ENCODE peak calls at places on chromosomes 1 and 21, in five cellular contexts. One of them, this sample, is unnamed. For H3K36me3, the result is how much of the 10 kb centered on the place peaks cover.

GRCh38 chr21:46459356-46460112 is 843 bp downstream of the DIP2A start:
- DNase-seq in astrocyte: peak
- DNase-seq in IMR-90: peak
- DNase-seq in endothelial cell of umbilical vein: peak
- DNase-seq in neural progenitor cell: peak
- DNase-seq in this sample: peak

GRCh38 chr21:42862774-42863503 is 16.4 kb downstream of the WDR4 start:
- DNase-seq in IMR-90: no peak
- DNase-seq in neural progenitor cell: no peak
- DNase-seq in endothelial cell of umbilical vein: no peak
- DNase-seq in astrocyte: no peak
- DNase-seq in this sample: no peak

GRCh38 chr1:43530483-43531452 is at the start of gene PTPRF:
- DNase-seq in astrocyte: peak
- DNase-seq in IMR-90: peak
- DNase-seq in endothelial cell of umbilical vein: peak
- DNase-seq in neural progenitor cell: peak
- DNase-seq in this sample: peak

GRCh38 chr1:211621471-211622198 is 42.7 kb upstream of the SLC30A1 start:
- DNase-seq in IMR-90: peak
- DNase-seq in astrocyte: peak
- DNase-seq in endothelial cell of umbilical vein: no peak
- DNase-seq in neural progenitor cell: no peak
- DNase-seq in this sample: peak

GRCh38 chr1:93625582-93626327 is 55.9 kb downstream of the BCAR3 start:
- DNase-seq in neural progenitor cell: no peak
- DNase-seq in astrocyte: peak
- DNase-seq in IMR-90: peak
- DNase-seq in endothelial cell of umbilical vein: peak
- DNase-seq in this sample: peak

GRCh38 chr1:37752583-37753471 is 12.1 kb downstream of the EPHA10 start:
- DNase-seq in IMR-90: no peak
- DNase-seq in astrocyte: no peak
- DNase-seq in endothelial cell of umbilical vein: no peak
- DNase-seq in neural progenitor cell: peak
- DNase-seq in this sample: peak

GRCh38 chr1:81588149-81588548 is 212.6 kb upstream of the ADGRL2 start:
- DNase-seq in astrocyte: no peak
- DNase-seq in neural progenitor cell: no peak
- DNase-seq in endothelial cell of umbilical vein: no peak
- DNase-seq in IMR-90: no peak
- DNase-seq in this sample: no peak

GRCh38 chr1:165869343-165869742 is 41.9 kb downstream of the UCK2 start:
- DNase-seq in endothelial cell of umbilical vein: no peak
- DNase-seq in neural progenitor cell: no peak
- DNase-seq in astrocyte: no peak
- DNase-seq in IMR-90: no peak
- DNase-seq in this sample: no peak

GRCh38 chr1:1359668-1360468 is 1.5 kb upstream of the MXRA8 start:
- DNase-seq in endothelial cell of umbilical vein: no peak
- DNase-seq in astrocyte: peak
- DNase-seq in IMR-90: peak
- DNase-seq in neural progenitor cell: no peak
- DNase-seq in this sample: peak

GRCh38 chr1:231986631-231987291 is 360.2 kb downstream of the DISC1 start:
- DNase-seq in endothelial cell of umbilical vein: no peak
- DNase-seq in neural progenitor cell: peak
- DNase-seq in IMR-90: peak
- DNase-seq in astrocyte: no peak
- DNase-seq in this sample: peak

GRCh38 chr1:28594661-28595411 is 2.8 kb downstream of the RAB42 start:
- DNase-seq in astrocyte: peak
- DNase-seq in neural progenitor cell: no peak
- DNase-seq in IMR-90: no peak
- DNase-seq in endothelial cell of umbilical vein: no peak
- DNase-seq in this sample: no peak

GRCh38 chr1:174692313-174692712 is 244.5 kb downstream of the GPR52 start:
- DNase-seq in IMR-90: peak
- DNase-seq in endothelial cell of umbilical vein: no peak
- DNase-seq in neural progenitor cell: no peak
- DNase-seq in astrocyte: peak
- DNase-seq in this sample: peak

GRCh38 chr1:202625416-202626360 is 84.6 kb downstream of the SYT2 start:
- DNase-seq in endothelial cell of umbilical vein: peak
- DNase-seq in IMR-90: peak
- DNase-seq in neural progenitor cell: peak
- DNase-seq in astrocyte: peak
- DNase-seq in this sample: peak

GRCh38 chr1:240244968-240245628 is 153.4 kb downstream of the FMN2 start:
- DNase-seq in IMR-90: peak
- DNase-seq in astrocyte: peak
- DNase-seq in neural progenitor cell: no peak
- DNase-seq in endothelial cell of umbilical vein: no peak
- DNase-seq in this sample: peak

GRCh38 chr1:2585318-2586092 is 1.1 kb upstream of the PRXL2B start:
- DNase-seq in endothelial cell of umbilical vein: peak
- DNase-seq in IMR-90: peak
- DNase-seq in neural progenitor cell: peak
- DNase-seq in astrocyte: peak
- DNase-seq in this sample: peak

GRCh38 chr1:47326271-47326670 is 7.3 kb upstream of the CMPK1 start:
- DNase-seq in IMR-90: no peak
- DNase-seq in endothelial cell of umbilical vein: no peak
- DNase-seq in astrocyte: no peak
- DNase-seq in neural progenitor cell: no peak
- DNase-seq in this sample: no peak

GRCh38 chr1:15934211-15935055 is 41.5 kb downstream of the ZBTB17 start:
- DNase-seq in neural progenitor cell: no peak
- DNase-seq in astrocyte: no peak
- DNase-seq in IMR-90: no peak
- DNase-seq in endothelial cell of umbilical vein: no peak
- DNase-seq in this sample: no peak

GRCh38 chr1:225823811-225824261 is 13.9 kb downstream of the EPHX1 start:
- DNase-seq in IMR-90: no peak
- DNase-seq in astrocyte: no peak
- DNase-seq in endothelial cell of umbilical vein: no peak
- DNase-seq in neural progenitor cell: no peak
- DNase-seq in this sample: no peak

GRCh38 chr1:192810253-192810880 is 1.5 kb downstream of the RGS2 start:
- DNase-seq in IMR-90: peak
- DNase-seq in endothelial cell of umbilical vein: peak
- DNase-seq in neural progenitor cell: peak
- DNase-seq in astrocyte: peak
- DNase-seq in this sample: peak

GRCh38 chr1:9084883-9085282 is 15.4 kb upstream of the SLC2A5 start:
- DNase-seq in endothelial cell of umbilical vein: no peak
- DNase-seq in IMR-90: no peak
- DNase-seq in neural progenitor cell: no peak
- DNase-seq in astrocyte: no peak
- DNase-seq in this sample: no peak

GRCh38 chr21:42319368-42319767 is 4.2 kb upstream of the TFF3 start:
- DNase-seq in neural progenitor cell: no peak
- DNase-seq in IMR-90: no peak
- DNase-seq in astrocyte: no peak
- DNase-seq in endothelial cell of umbilical vein: no peak
- DNase-seq in this sample: no peak

GRCh38 chr1:14891991-14892390 is 261.6 kb upstream of the TMEM51 start:
- DNase-seq in neural progenitor cell: no peak
- DNase-seq in astrocyte: no peak
- DNase-seq in endothelial cell of umbilical vein: no peak
- DNase-seq in IMR-90: no peak
- DNase-seq in this sample: no peak

GRCh38 chr1:18953656-18954259 is 2.7 kb downstream of the IFFO2 start:
- DNase-seq in IMR-90: no peak
- DNase-seq in neural progenitor cell: no peak
- DNase-seq in endothelial cell of umbilical vein: no peak
- DNase-seq in astrocyte: no peak
- DNase-seq in this sample: no peak

GRCh38 chr1:81489372-81489934 is 311.3 kb upstream of the ADGRL2 start:
- DNase-seq in astrocyte: no peak
- DNase-seq in neural progenitor cell: no peak
- DNase-seq in endothelial cell of umbilical vein: no peak
- DNase-seq in IMR-90: no peak
- DNase-seq in this sample: no peak

GRCh38 chr1:103447471-103447870 is 78.0 kb upstream of the RNPC3 start:
- DNase-seq in neural progenitor cell: no peak
- DNase-seq in endothelial cell of umbilical vein: no peak
- DNase-seq in astrocyte: no peak
- DNase-seq in IMR-90: no peak
- DNase-seq in this sample: no peak

GRCh38 chr1:35930593-35931423 is at the start of gene AGO3:
- DNase-seq in IMR-90: peak
- DNase-seq in endothelial cell of umbilical vein: peak
- DNase-seq in neural progenitor cell: peak
- DNase-seq in astrocyte: peak
- DNase-seq in this sample: peak

GRCh38 chr1:87794788-87795614 is 466.3 kb downstream of the LMO4 start:
- DNase-seq in IMR-90: peak
- DNase-seq in neural progenitor cell: no peak
- DNase-seq in endothelial cell of umbilical vein: peak
- DNase-seq in astrocyte: peak
- DNase-seq in this sample: peak

GRCh38 chr1:115277276-115277675 is 60.8 kb downstream of the NGF start:
- DNase-seq in IMR-90: peak
- DNase-seq in neural progenitor cell: no peak
- DNase-seq in endothelial cell of umbilical vein: no peak
- DNase-seq in astrocyte: peak
- DNase-seq in this sample: peak

DNA sequence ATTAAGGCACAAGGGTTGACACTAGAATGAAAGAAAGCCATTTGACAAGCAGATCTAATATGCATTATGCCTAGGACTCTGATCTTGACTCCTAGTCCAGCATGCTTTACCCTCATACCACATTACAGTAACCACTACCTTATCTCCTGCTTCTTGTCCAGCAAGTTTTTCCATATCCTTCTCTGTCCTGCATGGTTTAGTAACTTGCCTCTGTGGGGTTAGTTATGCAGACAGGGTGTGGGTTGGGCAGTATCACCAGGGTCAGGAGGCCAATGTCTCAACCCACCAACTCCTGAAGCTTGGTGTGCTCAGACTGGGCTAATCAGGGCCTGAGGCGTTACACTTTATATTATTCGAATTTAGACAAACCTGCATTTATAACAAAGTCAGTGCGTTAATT is 18.8 kb downstream of the DHDDS start:
- DNase-seq in astrocyte: no peak
- DNase-seq in neural progenitor cell: no peak
- DNase-seq in endothelial cell of umbilical vein: no peak
- DNase-seq in IMR-90: no peak
- DNase-seq in this sample: no peak
- TF ChIP-seq CTCF in astrocyte: no peak
- TF ChIP-seq CTCF in neural progenitor cell: no peak
- TF ChIP-seq CTCF in endothelial cell of umbilical vein: no peak
- TF ChIP-seq CTCF in IMR-90: no peak
- TF ChIP-seq CTCF in this sample: no peak

DNA sequence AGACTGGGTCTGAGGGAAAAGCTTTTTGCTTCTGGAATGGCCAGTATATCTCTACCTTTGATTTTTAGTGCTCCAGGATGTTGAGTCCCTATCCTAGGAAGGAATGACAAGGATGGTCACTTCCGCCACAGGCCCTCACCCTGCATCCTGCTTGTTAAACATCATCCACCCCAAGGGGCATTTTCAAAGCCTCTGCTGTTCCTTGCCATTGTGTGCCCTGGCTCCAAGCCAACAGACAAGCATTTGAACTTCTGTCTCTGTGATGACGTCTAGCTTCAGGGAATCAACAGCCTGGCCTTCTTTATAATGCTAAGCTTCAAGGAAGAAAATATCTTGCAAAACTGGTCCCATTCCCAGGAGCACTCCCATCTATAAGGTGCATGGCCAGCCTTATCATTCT is 12.3 kb upstream of the JAM2 start:
- DNase-seq in astrocyte: no peak
- DNase-seq in endothelial cell of umbilical vein: no peak
- DNase-seq in neural progenitor cell: no peak
- DNase-seq in IMR-90: no peak
- DNase-seq in this sample: no peak
- H3K36me3 ChIP-seq in astrocyte: under half
- H3K36me3 ChIP-seq in endothelial cell of umbilical vein: under half
- H3K36me3 ChIP-seq in neural progenitor cell: under half
- H3K36me3 ChIP-seq in IMR-90: under half
- H3K36me3 ChIP-seq in this sample: under half

DNA sequence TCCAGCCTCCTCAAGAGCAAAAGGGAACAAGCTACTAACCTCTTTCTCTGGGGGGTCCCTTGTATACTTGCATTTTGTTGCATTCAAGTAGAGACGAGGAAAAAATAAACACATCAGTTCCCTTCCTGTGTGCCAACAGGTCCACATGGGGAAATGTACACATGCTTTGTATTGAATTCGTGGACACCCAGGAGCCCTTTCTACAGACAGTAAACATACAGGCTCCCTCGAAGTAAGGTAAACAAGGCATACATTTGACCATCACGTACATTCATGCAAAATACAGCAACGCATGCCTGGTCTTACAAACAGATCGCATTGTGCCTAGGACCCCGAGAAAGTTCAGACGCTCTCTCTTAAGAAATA is 1.1 kb downstream of the KCND3 start:
- DNase-seq in astrocyte: no peak
- DNase-seq in endothelial cell of umbilical vein: no peak
- DNase-seq in IMR-90: no peak
- DNase-seq in neural progenitor cell: no peak
- DNase-seq in this sample: no peak
- H3K4me2 ChIP-seq in astrocyte: peak
- H3K4me2 ChIP-seq in endothelial cell of umbilical vein: no peak
- H3K4me2 ChIP-seq in IMR-90: no peak
- H3K4me2 ChIP-seq in neural progenitor cell: peak
- H3K4me2 ChIP-seq in this sample: no peak

GRCh38 chr1:234687011-234687410 is 77.0 kb upstream of the IRF2BP2 start:
- DNase-seq in astrocyte: no peak
- DNase-seq in IMR-90: peak
- DNase-seq in endothelial cell of umbilical vein: no peak
- DNase-seq in neural progenitor cell: no peak
- DNase-seq in this sample: no peak

GRCh38 chr1:234689236-234689635 is 79.3 kb upstream of the IRF2BP2 start:
- DNase-seq in astrocyte: no peak
- DNase-seq in endothelial cell of umbilical vein: no peak
- DNase-seq in IMR-90: no peak
- DNase-seq in neural progenitor cell: peak
- DNase-seq in this sample: no peak

GRCh38 chr1:234692961-234693360 is 83.0 kb upstream of the IRF2BP2 start:
- DNase-seq in endothelial cell of umbilical vein: no peak
- DNase-seq in astrocyte: no peak
- DNase-seq in neural progenitor cell: no peak
- DNase-seq in IMR-90: no peak
- DNase-seq in this sample: no peak

GRCh38 chr1:234694661-234695060 is 84.7 kb upstream of the IRF2BP2 start:
- DNase-seq in astrocyte: no peak
- DNase-seq in IMR-90: no peak
- DNase-seq in neural progenitor cell: no peak
- DNase-seq in endothelial cell of umbilical vein: no peak
- DNase-seq in this sample: no peak

GRCh38 chr1:234691567-234691966 is 81.6 kb upstream of the IRF2BP2 start:
- DNase-seq in IMR-90: peak
- DNase-seq in neural progenitor cell: no peak
- DNase-seq in astrocyte: no peak
- DNase-seq in endothelial cell of umbilical vein: peak
- DNase-seq in this sample: no peak
- TF ChIP-seq CTCF in IMR-90: peak
- TF ChIP-seq CTCF in neural progenitor cell: no peak
- TF ChIP-seq CTCF in astrocyte: peak
- TF ChIP-seq CTCF in endothelial cell of umbilical vein: no peak
- TF ChIP-seq CTCF in this sample: no peak